ENCODE peak calls at places on chromosome 18, in five cellular contexts. One of them, this sample, is unnamed.

GRCh38 chr18:72895548-72895947 is 27.8 kb upstream of the NETO1 start:
- DNase-seq in BJ: no peak
- DNase-seq in NCI-H524: no peak
- DNase-seq in AG08395: no peak
- DNase-seq in NCI-H1105 treated with DMSO at 0.1 percent for 48 hours: no peak
- DNase-seq in this sample: no peak

GRCh38 chr18:596288-596881 is 403 bp upstream of the CLUL1 start:
- DNase-seq in AG08395: no peak
- DNase-seq in NCI-H1105 treated with DMSO at 0.1 percent for 48 hours: peak
- DNase-seq in BJ: no peak
- DNase-seq in NCI-H524: no peak
- DNase-seq in this sample: peak

GRCh38 chr18:48944634-48945033 is 6.1 kb downstream of the SMAD7 start:
- DNase-seq in BJ: no peak
- DNase-seq in AG08395: no peak
- DNase-seq in NCI-H524: no peak
- DNase-seq in NCI-H1105 treated with DMSO at 0.1 percent for 48 hours: no peak
- DNase-seq in this sample: no peak

GRCh38 chr18:34624551-34624950 is 85.5 kb upstream of the DTNA start:
- DNase-seq in BJ: no peak
- DNase-seq in NCI-H1105 treated with DMSO at 0.1 percent for 48 hours: peak
- DNase-seq in NCI-H524: no peak
- DNase-seq in AG08395: peak
- DNase-seq in this sample: no peak

GRCh38 chr18:49168970-49169619 is 218.3 kb upstream of the SMAD7 start:
- DNase-seq in NCI-H524: no peak
- DNase-seq in AG08395: no peak
- DNase-seq in BJ: no peak
- DNase-seq in NCI-H1105 treated with DMSO at 0.1 percent for 48 hours: no peak
- DNase-seq in this sample: no peak

GRCh38 chr18:49495074-49495473 is 8.0 kb upstream of the C18orf32 start:
- DNase-seq in AG08395: no peak
- DNase-seq in BJ: no peak
- DNase-seq in NCI-H1105 treated with DMSO at 0.1 percent for 48 hours: no peak
- DNase-seq in NCI-H524: no peak
- DNase-seq in this sample: no peak

GRCh38 chr18:21682276-21683051 is 22.1 kb downstream of the ABHD3 start:
- DNase-seq in NCI-H524: no peak
- DNase-seq in NCI-H1105 treated with DMSO at 0.1 percent for 48 hours: no peak
- DNase-seq in BJ: peak
- DNase-seq in AG08395: peak
- DNase-seq in this sample: no peak

GRCh38 chr18:52764271-52764670 is 424.3 kb downstream of the DCC start:
- DNase-seq in NCI-H524: peak
- DNase-seq in BJ: no peak
- DNase-seq in NCI-H1105 treated with DMSO at 0.1 percent for 48 hours: peak
- DNase-seq in AG08395: no peak
- DNase-seq in this sample: no peak

GRCh38 chr18:36711813-36712444 is 116.9 kb downstream of the TPGS2 start:
- DNase-seq in AG08395: peak
- DNase-seq in NCI-H1105 treated with DMSO at 0.1 percent for 48 hours: no peak
- DNase-seq in NCI-H524: no peak
- DNase-seq in BJ: no peak
- DNase-seq in this sample: no peak

GRCh38 chr18:74898965-74899364 is 301.3 kb downstream of the ZNF407 start:
- DNase-seq in NCI-H524: no peak
- DNase-seq in AG08395: peak
- DNase-seq in NCI-H1105 treated with DMSO at 0.1 percent for 48 hours: no peak
- DNase-seq in BJ: no peak
- DNase-seq in this sample: no peak